ENCODE peak calls at places on chromosomes 1 and 21, in four cellular contexts. I is HCT116, X is K562, Y is HepG2. J is an unnamed sample. For H3K27me3, the result is how much of the 10 kb centered on the place peaks cover.

GRCh38 chr1:183214021-183214970 is 28.2 kb downstream of the LAMC2 start:
- DNase-seq in I (no peak), X (no peak), Y (no peak), J (no peak)

GRCh38 chr1:68456207-68456606 is 6.5 kb upstream of the RPE65 start:
- DNase-seq in I (no peak), X (no peak), Y (no peak), J (no peak)

GRCh38 chr1:155859881-155860841 is 794 bp downstream of the SYT11 start:
- DNase-seq in I (no peak), X (peak), Y (peak), J (no peak)

GRCh38 chr1:180269848-180270766 is 40.0 kb downstream of the LHX4 start:
- DNase-seq in I (no peak), X (no peak), Y (peak), J (no peak)

GRCh38 chr1:40944326-40944725 is 35.2 kb upstream of the CTPS1 start:
- DNase-seq in I (no peak), X (no peak), Y (peak), J (no peak)

GRCh38 chr1:168469690-168470089 is 74.1 kb downstream of the XCL2 start:
- DNase-seq in I (peak), X (peak), Y (no peak), J (no peak)

GRCh38 chr1:216482620-216483019 is 59.4 kb upstream of the USH2A start:
- DNase-seq in I (no peak), X (no peak), Y (no peak), J (no peak)

GRCh38 chr1:178686407-178686806 is 38.6 kb upstream of the RALGPS2 start:
- DNase-seq in I (no peak), X (no peak), Y (no peak), J (no peak)

GRCh38 chr1:238892612-238893011 is 493.8 kb upstream of the CHRM3 start:
- DNase-seq in I (no peak), X (no peak), Y (no peak), J (peak)

GRCh38 chr1:162033445-162033844 is 9.8 kb upstream of the OLFML2B start:
- DNase-seq in I (no peak), X (no peak), Y (no peak), J (no peak)

GRCh38 chr1:159990005-159990404 is 36.0 kb upstream of the SLAMF9 start:
- DNase-seq in I (no peak), X (no peak), Y (no peak), J (no peak)

GRCh38 chr1:236119935-236120484 is 22.3 kb upstream of the GPR137B start:
- DNase-seq in I (no peak), X (no peak), Y (no peak), J (no peak)

GRCh38 chr1:235368428-235368827 is 1.2 kb downstream of the TBCE start:
- DNase-seq in I (no peak), X (no peak), Y (no peak), J (no peak)

GRCh38 chr1:79741720-79742421 is 735.3 kb upstream of the ADGRL4 start:
- DNase-seq in I (no peak), X (no peak), Y (no peak), J (no peak)

GRCh38 chr1:41537257-41537656 is 52.8 kb upstream of the EDN2 start:
- DNase-seq in I (no peak), X (no peak), Y (no peak), J (no peak)

GRCh38 chr1:1841575-1841991 is 49.3 kb downstream of the GNB1 start:
- DNase-seq in I (no peak), X (no peak), Y (no peak), J (no peak)

GRCh38 chr1:91653183-91653582 is 152.5 kb downstream of the CDC7 start:
- DNase-seq in I (no peak), X (no peak), Y (no peak), J (no peak)
- H3K27ac ChIP-seq in I (no peak), X (no peak), Y (no peak), J (no peak)

GRCh38 chr1:209789245-209789644 is 4.9 kb upstream of the C1orf74 start:
- DNase-seq in I (no peak), X (no peak), Y (no peak), J (no peak)

GRCh38 chr1:209784276-209785169 is at the start of gene C1orf74:
- DNase-seq in I (peak), X (peak), Y (peak), J (peak)

GRCh38 chr1:209785592-209785991 is 1.2 kb upstream of the C1orf74 start:
- DNase-seq in I (no peak), X (no peak), Y (no peak), J (no peak)

GRCh38 chr1:209790286-209791193 is 6.2 kb upstream of the C1orf74 start:
- DNase-seq in I (no peak), X (no peak), Y (peak), J (no peak)

DNA sequence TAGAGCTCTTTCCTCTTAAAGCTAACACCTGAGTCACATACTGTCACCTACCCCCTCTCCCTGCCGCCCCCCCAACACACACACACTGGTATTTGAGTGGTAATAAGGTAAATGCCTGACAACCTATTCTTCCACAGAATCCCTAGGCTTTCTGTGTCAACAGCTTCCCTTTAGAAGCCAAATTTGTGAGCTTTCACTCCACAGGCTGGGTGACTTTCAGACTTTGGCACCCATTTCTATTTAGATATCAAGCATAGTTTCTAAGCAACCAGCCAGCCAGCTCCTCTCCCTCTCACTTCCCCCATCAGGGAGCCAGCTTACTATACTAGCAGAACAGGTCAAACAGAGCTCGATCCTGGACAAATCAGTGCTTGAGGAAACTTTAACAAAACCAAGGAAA is 3.2 kb upstream of the C1orf74 start:
- DNase-seq in I (no peak), X (no peak), Y (no peak), J (no peak)
- H3K27me3 ChIP-seq in I (under half), X (under half), Y (under half), J (under half)

DNA sequence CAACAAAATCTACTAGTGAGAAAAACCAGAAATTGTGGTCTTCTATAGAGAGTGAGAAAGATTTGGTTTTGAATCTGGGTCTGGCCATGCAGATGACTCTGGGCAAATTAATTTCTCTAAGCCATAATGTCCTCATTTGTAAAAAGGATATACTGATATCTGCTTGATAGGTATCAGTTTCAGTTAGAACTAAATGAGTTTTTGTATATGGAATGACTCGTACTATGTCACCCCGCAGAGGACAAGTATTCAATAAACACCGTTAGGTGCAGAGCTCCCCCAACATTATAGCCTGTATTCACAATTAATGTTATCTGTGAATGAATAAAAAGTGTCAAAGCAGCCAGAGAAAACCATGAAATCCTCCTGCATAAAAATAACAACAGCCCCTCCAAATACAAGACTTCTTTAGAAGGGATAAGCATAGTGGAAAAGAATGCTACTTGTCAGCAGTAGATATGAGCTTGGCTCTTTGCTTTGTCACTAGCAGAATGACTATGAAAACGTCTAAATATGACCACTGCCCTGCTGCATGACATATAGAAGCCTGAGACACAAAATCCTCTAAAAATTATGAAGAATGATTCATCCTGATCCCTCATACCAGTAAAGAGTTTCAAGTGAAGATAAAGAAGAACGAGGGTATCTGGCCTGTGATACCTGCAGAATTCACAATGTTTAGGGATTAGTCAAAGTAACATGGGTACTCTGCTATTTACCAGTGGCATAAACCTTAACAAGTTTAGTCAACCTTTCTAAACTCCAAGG is 17.8 kb downstream of the SCAF4 start:
- DNase-seq in I (no peak), X (peak), Y (no peak), J (no peak)
- TF ChIP-seq TCF7L2 in I (no peak), X (no peak), Y (no peak), J (no peak)

GRCh38 chr21:27425172-27425571 is 458.3 kb upstream of the ADAMTS5 start:
- DNase-seq in I (no peak), X (no peak), Y (no peak), J (no peak)
- H3K27ac ChIP-seq in I (no peak), X (no peak), Y (no peak), J (no peak)

DNA sequence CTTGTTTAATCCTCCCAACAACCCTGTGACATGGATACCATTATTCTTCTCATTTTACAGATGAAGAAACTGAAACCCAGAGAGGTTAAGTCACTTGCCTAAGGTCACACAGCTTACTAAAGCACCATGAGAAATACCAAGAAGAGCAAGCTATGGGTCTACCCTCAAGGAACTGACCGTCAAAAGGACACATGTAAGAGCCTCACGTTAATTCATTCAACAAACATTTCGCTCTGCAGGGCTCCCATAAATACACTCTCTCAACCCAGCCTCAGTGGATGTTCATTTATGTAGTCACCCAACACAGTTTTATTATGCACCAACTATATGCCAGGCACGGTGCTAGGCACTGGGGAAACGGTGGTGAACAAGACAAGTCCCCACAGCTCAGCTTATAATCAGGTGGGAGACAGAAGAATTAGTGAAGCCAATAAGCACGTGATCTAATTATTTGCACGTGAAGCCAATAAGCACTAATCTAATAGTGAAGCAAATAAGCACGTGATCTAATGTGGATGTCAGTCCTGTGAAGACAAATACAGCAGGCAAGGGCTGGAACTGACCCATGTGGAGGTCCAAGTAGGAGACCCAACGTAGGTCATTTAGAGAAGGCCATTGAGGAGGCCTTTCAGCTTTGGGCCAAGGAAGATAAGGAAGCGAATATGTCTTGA is 52.1 kb upstream of the ZBTB40 start:
- DNase-seq in I (no peak), X (no peak), Y (no peak), J (no peak)
- H3K27me3 ChIP-seq in I (under half), X (under half), Y (under half), J (under half)

GRCh38 chr1:23437355-23437664 is 12.8 kb upstream of the TCEA3 start:
- DNase-seq in I (no peak), X (no peak), Y (no peak), J (no peak)

GRCh38 chr1:23438545-23438944 is 14.0 kb upstream of the TCEA3 start:
- DNase-seq in I (no peak), X (no peak), Y (no peak), J (no peak)

GRCh38 chr1:23433122-23433521 is 8.6 kb upstream of the TCEA3 start:
- DNase-seq in I (no peak), X (no peak), Y (no peak), J (no peak)

GRCh38 chr1:23434260-23434775 is 9.8 kb upstream of the TCEA3 start:
- DNase-seq in I (no peak), X (no peak), Y (no peak), J (no peak)

DNA sequence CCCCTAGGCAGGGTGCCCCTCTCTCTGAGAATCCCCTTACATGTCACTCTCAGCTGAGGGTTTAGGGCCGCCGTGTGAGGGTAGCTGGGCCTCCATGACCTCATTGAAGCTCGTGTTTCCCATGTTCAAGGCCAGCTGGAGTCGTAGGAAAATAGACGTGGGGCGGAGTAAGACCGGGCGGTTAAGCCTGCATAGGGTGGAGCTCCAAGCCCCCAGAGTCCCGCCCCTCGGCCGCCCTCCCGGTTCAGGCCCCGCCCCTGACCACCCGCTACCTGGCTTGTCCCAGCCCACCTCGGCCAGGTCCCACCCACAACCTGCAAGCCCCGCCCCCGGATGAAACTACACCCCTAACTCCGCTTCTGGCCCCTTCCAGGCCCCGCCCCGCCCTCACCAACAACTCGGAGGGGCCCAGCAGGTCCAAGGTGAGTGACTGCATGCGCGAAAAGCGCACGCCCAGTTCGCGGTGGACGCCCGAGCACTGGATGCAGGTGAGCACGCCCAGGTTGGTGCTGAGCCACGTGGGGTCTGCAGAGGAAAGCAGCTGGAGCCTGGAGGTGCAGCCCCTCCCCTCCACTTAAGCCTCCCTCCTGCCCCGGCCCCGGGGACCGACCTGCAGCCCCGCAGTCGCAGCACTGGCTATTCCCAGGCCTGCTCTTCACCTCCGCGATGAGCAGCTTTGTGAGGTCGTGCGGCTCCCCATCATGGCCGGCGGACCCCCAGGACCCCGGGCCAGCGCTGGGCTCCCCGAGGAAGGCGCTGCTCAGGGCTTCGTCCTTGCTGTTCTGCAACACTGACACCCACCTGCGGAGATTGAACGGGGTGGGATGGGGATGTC is 12.2 kb upstream of the TCEA3 start:
- DNase-seq in I (no peak), X (peak), Y (no peak), J (no peak)
- TF ChIP-seq TCF7L2 in I (no peak), X (no peak), Y (no peak), J (no peak)

J was measured in Panc1.